ENCODE peak calls at places on chromosomes 12 and 14, in five cellular contexts. P is GM12865, A is right cardiac atrium, T is skeletal muscle cell, L is HTR-8/SVneo. S is an unnamed sample.

GRCh38 chr14:93045965-93046695 is 69.6 kb downstream of the ITPK1 start:
- DNase-seq in P (no peak), A (no peak), T (peak; percentile 21), L (no peak), S (no peak)

GRCh38 chr12:94230357-94230905 is 82.1 kb downstream of the PLXNC1 start:
- DNase-seq in P (peak; percentile 35), A (no peak), T (no peak), L (no peak), S (no peak)

GRCh38 chr12:100044266-100044665 is 59.5 kb upstream of the ANKS1B start:
- DNase-seq in P (no peak), A (no peak), T (no peak), L (no peak), S (no peak)

GRCh38 chr14:85599939-85600338 is 70.0 kb downstream of the FLRT2 start:
- DNase-seq in P (no peak), A (no peak), T (peak; percentile 45), L (no peak), S (no peak)

GRCh38 chr12:6942331-6942665 is 1.3 kb upstream of the RNU7-1 start:
- DNase-seq in P (no peak), A (peak; percentile 33), T (no peak), L (no peak), S (no peak)

GRCh38 chr14:37584211-37585100 is 10.6 kb downstream of the FOXA1 start:
- DNase-seq in P (no peak), A (no peak), T (no peak), L (no peak), S (no peak)

GRCh38 chr14:73741876-73742519 is 27.8 kb upstream of the PNMA1 start:
- DNase-seq in P (peak; percentile 50), A (peak; percentile 37), T (no peak), L (no peak), S (no peak)

GRCh38 chr12:13165578-13166120 is 30.9 kb upstream of the EMP1 start:
- DNase-seq in P (peak; percentile 61), A (peak; percentile 71), T (no peak), L (peak; percentile 37), S (peak; percentile 43)

GRCh38 chr12:44193281-44193680 is 357.4 kb downstream of the TMEM117 start:
- DNase-seq in P (peak; percentile 80), A (no peak), T (no peak), L (no peak), S (no peak)

GRCh38 chr14:90062852-90063539 is 1.2 kb downstream of the KCNK13 start:
- DNase-seq in P (no peak), A (no peak), T (no peak), L (no peak), S (no peak)

GRCh38 chr12:49873361-49873934 is 30.3 kb downstream of the FAIM2 start:
- DNase-seq in P (no peak), A (peak; percentile 58), T (peak; percentile 26), L (no peak), S (no peak)

GRCh38 chr12:103827800-103828440 is 13.1 kb downstream of the NT5DC3 start:
- DNase-seq in P (no peak), A (no peak), T (no peak), L (no peak), S (peak; percentile 25)

GRCh38 chr14:56357478-56357877 is 222.1 kb upstream of the TMEM260 start:
- DNase-seq in P (no peak), A (no peak), T (no peak), L (no peak), S (no peak)

GRCh38 chr12:31954925-31955678 is 4.1 kb upstream of the RESF1 start:
- DNase-seq in P (no peak), A (no peak), T (no peak), L (no peak), S (no peak)

GRCh38 chr14:52399886-52400599 is 85.9 kb downstream of the PTGER2 start:
- DNase-seq in P (no peak), A (no peak), T (no peak), L (peak; percentile 14), S (peak; percentile 2)

GRCh38 chr12:14071833-14072232 is 90.4 kb upstream of the GRIN2B start:
- DNase-seq in P (no peak), A (no peak), T (no peak), L (no peak), S (no peak)

GRCh38 chr12:108907861-108908302 is 28.0 kb downstream of the DAO start:
- DNase-seq in P (no peak), A (no peak), T (no peak), L (peak; percentile 43), S (peak; percentile 6)

S was measured in SJCRH30.